ENCODE peak calls at places on chromosomes 11 and 22, in four cellular contexts. O is stomach, K is H1, L is A549. I is an unnamed sample.
A peak's percentile ranks its signal among the peaks of the same experiment; 100 is the strongest.

GRCh38 chr11:9760180-9760550 is 96.3 kb downstream of the SWAP70 start:
- DNase-seq in O (peak; percentile 64), K (no peak), L (no peak), I (peak; percentile 79)

GRCh38 chr11:57224537-57224936 is 12.5 kb downstream of the APLNR start:
- DNase-seq in O (no peak), K (no peak), L (peak; percentile 55), I (no peak)

GRCh38 chr22:20998411-20999336 is 3.2 kb downstream of the THAP7 start:
- DNase-seq in O (no peak), K (no peak), L (no peak), I (no peak)

GRCh38 chr11:299951-300735 is 817 bp upstream of the IFITM5 start:
- DNase-seq in O (no peak), K (no peak), L (no peak), I (no peak)

GRCh38 chr11:38791346-38791961 is 2193.4 kb upstream of the RAG2 start:
- DNase-seq in O (no peak), K (peak; percentile 5), L (peak; percentile 62), I (no peak)

GRCh38 chr11:116693206-116694016 is 79.4 kb downstream of the BUD13 start:
- DNase-seq in O (peak; percentile 81), K (no peak), L (no peak), I (peak; percentile 80)

GRCh38 chr11:95089620-95090542 is at the start of gene ENDOD1:
- DNase-seq in O (peak; percentile 85), K (no peak), L (peak; percentile 75), I (peak; percentile 97)

GRCh38 chr11:78798567-78799170 is 224.0 kb upstream of the NARS2 start:
- DNase-seq in O (peak; percentile 66), K (peak; percentile 34), L (peak; percentile 52), I (no peak)

GRCh38 chr11:77749232-77749631 is 71.3 kb downstream of the RSF1 start:
- DNase-seq in O (no peak), K (no peak), L (no peak), I (no peak)

GRCh38 chr11:57647368-57647767 is 2.3 kb downstream of the YPEL4 start:
- DNase-seq in O (no peak), K (no peak), L (no peak), I (no peak)

GRCh38 chr11:35404397-35404775 is 15.0 kb downstream of the SLC1A2 start:
- DNase-seq in O (peak; percentile 74), K (no peak), L (peak; percentile 54), I (no peak)

GRCh38 chr11:73085189-73085875 is 56.8 kb downstream of the FCHSD2 start:
- DNase-seq in O (no peak), K (no peak), L (peak; percentile 59), I (no peak)

GRCh38 chr11:1920128-1920908 is 815 bp downstream of the TNNT3 start:
- DNase-seq in O (no peak), K (no peak), L (no peak), I (no peak)

GRCh38 chr11:1983601-1983961 is 14.1 kb downstream of the H19 start:
- DNase-seq in O (no peak), K (no peak), L (peak; percentile 0), I (peak; percentile 3)

GRCh38 chr22:44211946-44212930 is 31.5 kb downstream of the PARVG start:
- DNase-seq in O (no peak), K (no peak), L (no peak), I (peak; percentile 20)

GRCh38 chr11:66842501-66842895 is 743 bp upstream of the RCE1 start:
- DNase-seq in O (no peak), K (no peak), L (no peak), I (peak; percentile 16)

GRCh38 chr11:27722117-27722844 is 22.0 kb upstream of the BDNF start:
- DNase-seq in O (no peak), K (no peak), L (no peak), I (no peak)

GRCh38 chr22:30743257-30744020 is 48.8 kb downstream of the OSBP2 start:
- DNase-seq in O (no peak), K (no peak), L (no peak), I (no peak)
- H3K4me1 ChIP-seq in O (no peaks in the 10 kb centered on the region), K (peaks cover under 1% of the 10 kb centered on the region), L (no peaks in the 10 kb centered on the region), I (no peaks in the 10 kb centered on the region)

GRCh38 chr11:12464303-12464702 is 86.9 kb downstream of the PARVA start:
- DNase-seq in O (no peak), K (no peak), L (no peak), I (no peak)

GRCh38 chr11:12459374-12459773 is 82.0 kb downstream of the PARVA start:
- DNase-seq in O (no peak), K (no peak), L (no peak), I (no peak)

GRCh38 chr11:12458042-12458441 is 80.7 kb downstream of the PARVA start:
- DNase-seq in O (no peak), K (no peak), L (no peak), I (no peak)

GRCh38 chr11:12460441-12460840 is 83.1 kb downstream of the PARVA start:
- DNase-seq in O (no peak), K (no peak), L (no peak), I (no peak)

GRCh38 chr11:12461516-12461915 is 84.1 kb downstream of the PARVA start:
- DNase-seq in O (no peak), K (no peak), L (no peak), I (no peak)
- H3K27ac ChIP-seq in O (no peak overlapping the region), K (no peak overlapping the region), L (no peak overlapping the region), I (no peak overlapping the region)

DNA sequence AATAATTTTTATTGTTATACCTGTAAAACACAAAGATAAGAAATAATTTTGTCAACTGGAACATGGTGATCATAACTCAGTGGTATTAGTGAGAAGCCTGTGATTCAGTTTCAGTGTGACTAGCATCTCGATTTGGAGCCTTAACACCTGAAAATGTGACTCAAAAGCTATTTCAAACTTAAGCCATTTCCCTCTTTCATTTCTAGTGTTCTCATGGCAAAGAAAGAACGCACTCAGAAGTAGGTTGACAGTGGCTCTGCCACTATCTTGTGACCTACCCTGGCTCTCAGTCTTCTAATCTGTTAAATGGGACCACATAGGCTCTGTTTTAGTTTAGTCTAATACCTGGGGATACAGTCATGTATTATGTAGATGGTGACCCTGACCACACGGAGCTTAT is 62.7 kb downstream of the ISX start:
- DNase-seq in O (no peak), K (no peak), L (no peak), I (no peak)
- TF ChIP-seq EP300 in O (no peak), K (no peak), L (no peak), I (no peak)

GRCh38 chr22:22488736-22489135 is 19.8 kb downstream of the ZNF280B start:
- DNase-seq in O (no peak), K (no peak), L (no peak), I (no peak)
- H3K4me1 ChIP-seq in O (no peaks in the 10 kb centered on the region), K (no peaks in the 10 kb centered on the region), L (no peaks in the 10 kb centered on the region), I (no peaks in the 10 kb centered on the region)

GRCh38 chr11:64855596-64856304 is 11.3 kb upstream of the CDC42BPG start:
- DNase-seq in O (no peak), K (no peak), L (no peak), I (no peak)
- H3K27ac ChIP-seq in O (peak overlapping the region; percentile 93), K (no peak overlapping the region), L (peak overlapping the region; percentile 92), I (peak overlapping the region; percentile 95)

GRCh38 chr22:32697331-32697995 is 104.0 kb upstream of the TIMP3 start:
- DNase-seq in O (no peak), K (no peak), L (no peak), I (no peak)
- TF ChIP-seq EP300 in O (no peak), K (no peak), L (no peak), I (no peak)

DNA sequence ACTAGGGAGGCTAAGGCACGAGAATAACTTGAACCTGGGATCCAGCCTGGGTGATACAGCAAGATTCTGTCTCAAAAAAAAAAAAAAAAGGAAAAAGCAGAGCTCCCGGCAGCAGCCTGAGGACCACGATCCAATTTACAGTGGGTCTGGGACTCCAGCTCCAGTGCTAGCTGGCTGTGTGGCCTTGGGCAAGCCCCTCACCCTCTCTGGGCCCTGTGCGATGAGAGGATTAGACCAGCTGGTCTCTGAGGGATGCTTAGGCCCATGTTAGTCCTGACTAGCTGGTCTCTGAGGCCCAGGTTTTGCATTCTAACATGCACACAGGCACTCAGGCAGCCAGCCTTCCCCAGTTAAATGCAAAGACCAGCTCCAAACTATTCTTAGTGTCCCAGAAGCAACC is 13.7 kb downstream of the CARD10 start:
- DNase-seq in O (no peak), K (no peak), L (no peak), I (no peak)
- H3K4me1 ChIP-seq in O (peaks cover 64% of the 10 kb centered on the region), K (no peaks in the 10 kb centered on the region), L (peaks cover 62% of the 10 kb centered on the region), I (peaks cover 46% of the 10 kb centered on the region)

DNA sequence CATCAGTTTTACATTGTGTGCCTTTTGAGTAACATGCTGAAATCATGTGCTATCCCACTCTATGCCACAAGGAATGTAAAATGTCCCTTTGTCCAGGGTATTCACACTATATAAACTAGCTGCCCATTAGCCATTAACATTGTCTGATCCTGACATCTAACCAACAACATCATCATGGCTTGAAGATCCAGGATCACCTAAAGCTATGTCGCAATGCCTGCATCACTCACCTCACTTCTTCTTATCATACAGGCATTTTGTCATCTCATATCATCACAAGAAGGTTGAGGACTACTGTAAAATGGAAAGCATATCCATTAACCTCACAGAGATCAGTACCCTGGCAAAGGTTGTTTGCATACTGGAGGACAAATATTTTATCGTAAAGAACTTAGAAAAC is 742.3 kb downstream of the DLG2 start:
- DNase-seq in O (no peak), K (no peak), L (no peak), I (no peak)
- H3K27ac ChIP-seq in O (no peak overlapping the region), K (no peak overlapping the region), L (no peak overlapping the region), I (no peak overlapping the region)

I was measured in upper lobe of left lung.